ENCODE peak calls at places on chromosomes 1 and 21, in four cellular contexts. Z is RPMI8226, C is iPS-NIHi11, J is M059J. K is an unnamed sample.
A peak's percentile ranks its signal among the peaks of the same experiment; 100 is the strongest.

GRCh38 chr1:3881191-3881475 is 18.9 kb downstream of the C1orf174 start:
- DNase-seq in J (no peak), C (no peak), Z (no peak), K (no peak)

GRCh38 chr21:44423941-44424607 is 31.2 kb upstream of the LRRC3 start:
- DNase-seq in Z (peak; percentile 52), J (no peak), C (peak; percentile 9), K (no peak)

GRCh38 chr1:83746234-83746633 is 252.7 kb downstream of the TTLL7 start:
- DNase-seq in Z (no peak), C (no peak), J (no peak), K (no peak)

GRCh38 chr1:164875518-164875917 is 316.5 kb downstream of the PBX1 start:
- DNase-seq in Z (no peak), C (no peak), J (no peak), K (no peak)

GRCh38 chr1:93081716-93082115 is 2.6 kb downstream of the MTF2 start:
- DNase-seq in Z (no peak), J (peak; percentile 80), C (no peak), K (no peak)

GRCh38 chr1:156214024-156214748 is 1.4 kb downstream of the PMF1 start:
- DNase-seq in C (no peak), J (peak; percentile 91), Z (no peak), K (no peak)

GRCh38 chr1:39348278-39348677 is 143.2 kb upstream of the BMP8A start:
- DNase-seq in J (no peak), C (no peak), Z (no peak), K (no peak)

GRCh38 chr1:41664861-41665640 is 180.6 kb upstream of the EDN2 start:
- DNase-seq in C (peak; percentile 37), Z (no peak), J (peak; percentile 95), K (no peak)

GRCh38 chr1:91502882-91503184 is 2.2 kb downstream of the CDC7 start:
- DNase-seq in Z (peak; percentile 13), C (no peak), J (peak; percentile 46), K (no peak)

GRCh38 chr21:39000496-39000895 is 182.8 kb downstream of the PSMG1 start:
- DNase-seq in Z (no peak), C (no peak), J (peak; percentile 83), K (no peak)

GRCh38 chr1:231935856-231936255 is 309.3 kb downstream of the DISC1 start:
- DNase-seq in Z (no peak), J (no peak), C (no peak), K (no peak)

GRCh38 chr1:12543747-12544146 is 74.3 kb downstream of the DHRS3 start:
- DNase-seq in J (no peak), C (no peak), Z (no peak), K (no peak)

GRCh38 chr1:208025036-208025435 is 114.1 kb upstream of the CD34 start:
- DNase-seq in J (no peak), C (no peak), Z (no peak), K (no peak)

GRCh38 chr21:17731554-17731953 is 87.6 kb downstream of the C21orf91 start:
- DNase-seq in J (no peak), Z (no peak), C (no peak), K (no peak)

GRCh38 chr1:24673336-24673735 is 30.2 kb downstream of the SRRM1 start:
- DNase-seq in C (no peak), Z (no peak), J (no peak), K (no peak)

GRCh38 chr1:223670458-223671159 is 5.1 kb upstream of the CAPN8 start:
- DNase-seq in J (peak; percentile 61), Z (peak; percentile 15), C (peak; percentile 75), K (no peak)

GRCh38 chr1:155518484-155518883 is 44.1 kb downstream of the ASH1L start:
- DNase-seq in J (no peak), Z (no peak), C (no peak), K (no peak)

GRCh38 chr1:153790282-153790995 is 15.2 kb downstream of the SLC27A3 start:
- DNase-seq in Z (peak; percentile 42), J (peak; percentile 42), C (no peak), K (no peak)

GRCh38 chr1:35326228-35326627 is 57.7 kb downstream of the ZMYM4 start:
- DNase-seq in J (no peak), Z (no peak), C (no peak), K (no peak)

GRCh38 chr1:206469411-206469932 is 804 bp upstream of the IKBKE start:
- DNase-seq in Z (peak; percentile 45), C (peak; percentile 29), J (no peak), K (no peak)

GRCh38 chr1:16183157-16183556 is 27.3 kb upstream of the EPHA2 start:
- DNase-seq in C (no peak), J (peak; percentile 58), Z (no peak), K (no peak)

GRCh38 chr1:116494745-116495144 is 76.1 kb downstream of the CD58 start:
- DNase-seq in C (no peak), J (peak; percentile 62), Z (no peak), K (no peak)

GRCh38 chr1:201715801-201716741 is 112.9 kb upstream of the IPO9 start:
- DNase-seq in Z (peak; percentile 73), J (no peak), C (no peak), K (no peak)

GRCh38 chr1:54703471-54703870 is 12.2 kb upstream of the TTC4 start:
- DNase-seq in Z (no peak), C (no peak), J (no peak), K (no peak)

GRCh38 chr1:215679231-215679630 is 112.1 kb downstream of the KCTD3 start:
- DNase-seq in Z (no peak), J (no peak), C (no peak), K (no peak)

GRCh38 chr1:206738370-206739366 is 31.9 kb upstream of the IL19 start:
- DNase-seq in Z (peak; percentile 61), C (peak; percentile 64), J (peak; percentile 60), K (no peak)

GRCh38 chr1:110430366-110430765 is 20.6 kb upstream of the PROK1 start:
- DNase-seq in Z (no peak), C (no peak), J (no peak), K (no peak)

GRCh38 chr1:111768625-111769024 is 12.9 kb downstream of the DDX20 start:
- DNase-seq in C (no peak), Z (no peak), J (no peak), K (no peak)

GRCh38 chr1:114072246-114072645 is 81.4 kb downstream of the SYT6 start:
- DNase-seq in J (no peak), Z (no peak), C (no peak), K (no peak)

K was measured in thoracic aorta.